ENCODE peak calls at places on chromosomes 4 and X, in four cellular contexts. P, H, Y and Q are unnamed samples.

GRCh38 chr4:56941403-56941802 is 33.7 kb downstream of the REST start:
- DNase-seq in P (no peak), H (no peak), Y (no peak), Q (no peak)

GRCh38 chr4:1009647-1010521 is 1.5 kb upstream of the FGFRL1 start:
- DNase-seq in P (peak), H (peak), Y (peak), Q (peak)

GRCh38 chr4:182143822-182144620 is 99.2 kb upstream of the TENM3 start:
- DNase-seq in P (peak), H (peak), Y (no peak), Q (peak)

GRCh38 chr4:190020790-190021717 is 6.0 kb downstream of the FRG2 start:
- DNase-seq in P (no peak), H (no peak), Y (no peak), Q (peak)

GRCh38 chr4:113398441-113399143 is 349.1 kb downstream of the ANK2 start:
- DNase-seq in P (no peak), H (no peak), Y (no peak), Q (no peak)

GRCh38 chr4:16443504-16444088 is 217.3 kb upstream of the TAPT1 start:
- DNase-seq in P (no peak), H (no peak), Y (no peak), Q (no peak)

GRCh38 chr4:118318931-118319330 is 33.9 kb downstream of the PRSS12 start:
- DNase-seq in P (no peak), H (no peak), Y (no peak), Q (no peak)

GRCh38 chr4:3284734-3285557 is 7.9 kb upstream of the RGS12 start:
- DNase-seq in P (no peak), H (no peak), Y (peak), Q (no peak)

GRCh38 chr4:144518181-144518895 is 127.6 kb upstream of the HHIP start:
- DNase-seq in P (peak), H (no peak), Y (no peak), Q (no peak)

GRCh38 chr4:149709640-149710039 is 106.0 kb downstream of the IQCM start:
- DNase-seq in P (no peak), H (no peak), Y (no peak), Q (no peak)

GRCh38 chr4:8433181-8433580 is 7.3 kb downstream of the ACOX3 start:
- DNase-seq in P (no peak), H (no peak), Y (no peak), Q (no peak)

GRCh38 chr4:125049711-125050110 is 265.0 kb upstream of the FAT4 start:
- DNase-seq in P (no peak), H (no peak), Y (no peak), Q (no peak)

GRCh38 chrX:135596495-135596894 is 76.0 kb downstream of the INTS6L start:
- DNase-seq in P (peak), H (no peak), Y (no peak), Q (no peak)

GRCh38 chr4:37537484-37537883 is 148.7 kb downstream of the RELL1 start:
- DNase-seq in P (no peak), H (no peak), Y (no peak), Q (no peak)

GRCh38 chrX:96182366-96182765 is 502.3 kb upstream of the DIAPH2 start:
- DNase-seq in P (peak), H (no peak), Y (no peak), Q (no peak)

GRCh38 chr4:151192556-151193235 is 84.3 kb upstream of the PRSS48 start:
- DNase-seq in P (no peak), H (no peak), Y (no peak), Q (no peak)

GRCh38 chr4:158134257-158134656 is 38.6 kb downstream of the GASK1B start:
- DNase-seq in P (no peak), H (no peak), Y (no peak), Q (no peak)